ENCODE peak calls at places on chromosomes 16 and 17, in seven cellular contexts. L, K, H, G, W, O and M are unnamed samples.

GRCh38 chr16:26765087-26765486 is 301.6 kb upstream of the C16orf82 start:
- DNase-seq in O (no peak), G (no peak), H (no peak), W (no peak), K (no peak), L (no peak), M (no peak)

GRCh38 chr16:87918866-87919680 is 17.3 kb downstream of the CA5A start:
- DNase-seq in W (no peak), G (peak; percentile 61), K (no peak), L (no peak), O (no peak), H (no peak), M (no peak)

GRCh38 chr17:47896672-47897490 is 845 bp downstream of the SP2 start:
- DNase-seq in K (no peak), G (no peak), L (no peak), O (no peak), H (no peak), W (no peak), M (no peak)

GRCh38 chr17:69874220-69874670 is 200.8 kb upstream of the KCNJ16 start:
- DNase-seq in H (no peak), O (no peak), W (no peak), G (no peak), L (no peak), K (no peak), M (peak; percentile 52)

GRCh38 chr17:37671028-37671812 is 28.0 kb upstream of the DDX52 start:
- DNase-seq in L (no peak), G (no peak), H (no peak), W (peak; percentile 73), O (no peak), K (no peak), M (no peak)

GRCh38 chr16:31451681-31452351 is 7.5 kb upstream of the ARMC5 start:
- DNase-seq in W (peak; percentile 56), L (no peak), G (no peak), O (no peak), H (no peak), K (no peak), M (no peak)

GRCh38 chr17:14552311-14552710 is 251.4 kb downstream of the HS3ST3B1 start:
- DNase-seq in W (no peak), G (no peak), K (no peak), H (no peak), L (no peak), O (no peak), M (no peak)

GRCh38 chr17:77419547-77420475 is 279.0 kb downstream of the SEC14L1 start:
- DNase-seq in K (no peak), G (no peak), W (peak; percentile 50), H (no peak), L (no peak), O (no peak), M (no peak)

GRCh38 chr17:40218740-40219072 is 398 bp upstream of the WIPF2 start:
- DNase-seq in L (peak; percentile 68), W (peak; percentile 74), O (no peak), K (peak; percentile 89), G (peak; percentile 62), H (peak; percentile 49), M (peak; percentile 39)

GRCh38 chr17:74702132-74702876 is 10.4 kb downstream of the CD300LF start:
- DNase-seq in O (no peak), G (no peak), H (no peak), K (no peak), W (no peak), L (no peak), M (no peak)

GRCh38 chr16:30470632-30471007 is 1.9 kb upstream of the ITGAL start:
- DNase-seq in W (no peak), H (no peak), O (no peak), K (no peak), L (no peak), G (no peak), M (no peak)

GRCh38 chr17:4086041-4086483 is 56.8 kb downstream of the ZZEF1 start:
- DNase-seq in L (no peak), W (no peak), O (no peak), H (no peak), G (no peak), K (peak; percentile 47), M (no peak)

GRCh38 chr17:68515238-68515637 is 3.0 kb downstream of the PRKAR1A start:
- DNase-seq in H (no peak), W (no peak), O (no peak), G (no peak), L (no peak), K (no peak), M (no peak)

GRCh38 chr17:80786470-80786869 is 205.2 kb upstream of the CHMP6 start:
- DNase-seq in L (no peak), K (no peak), W (peak; percentile 88), O (no peak), H (no peak), G (no peak), M (peak; percentile 36)

GRCh38 chr17:21127508-21128077 is 829 bp downstream of the DHRS7B start:
- DNase-seq in L (no peak), G (no peak), O (no peak), H (no peak), K (no peak), W (no peak), M (no peak)

GRCh38 chr17:56897646-56898424 is 16.0 kb downstream of the TRIM25 start:
- DNase-seq in W (no peak), H (no peak), O (no peak), L (no peak), K (no peak), G (no peak), M (no peak)

GRCh38 chr17:6853764-6854442 is 22.4 kb upstream of the TEKT1 start:
- DNase-seq in W (no peak), K (peak; percentile 19), H (no peak), O (no peak), G (no peak), L (no peak), M (no peak)

GRCh38 chr16:79334127-79334526 is 266.4 kb downstream of the MAF start:
- DNase-seq in O (no peak), G (no peak), H (no peak), L (no peak), K (no peak), W (no peak), M (no peak)

GRCh38 chr16:51666821-51667220 is 515.8 kb upstream of the SALL1 start:
- DNase-seq in L (no peak), O (no peak), G (no peak), W (no peak), H (no peak), K (no peak), M (no peak)

GRCh38 chr17:60941028-60941427 is 263.4 kb downstream of the BCAS3 start:
- DNase-seq in O (no peak), L (no peak), G (peak; percentile 59), K (peak; percentile 1), H (peak; percentile 33), W (no peak), M (peak; percentile 94)

GRCh38 chr17:12928736-12929135 is 89.1 kb downstream of the ELAC2 start:
- DNase-seq in G (no peak), L (no peak), W (no peak), O (no peak), H (no peak), K (no peak), M (no peak)

GRCh38 chr16:54886078-54886477 is 44.6 kb upstream of the IRX5 start:
- DNase-seq in L (no peak), H (no peak), K (no peak), G (no peak), W (no peak), O (no peak), M (no peak)

GRCh38 chr17:418421-418751 is 65.8 kb upstream of the RPH3AL start:
- DNase-seq in L (no peak), H (no peak), K (no peak), G (no peak), O (no peak), W (no peak), M (no peak)

GRCh38 chr17:5044630-5045029 is 9.4 kb upstream of the SLC52A1 start:
- DNase-seq in G (no peak), K (no peak), W (no peak), L (no peak), O (no peak), H (no peak), M (no peak)

GRCh38 chr16:17471745-17472075 is 950 bp upstream of the XYLT1 start:
- DNase-seq in O (no peak), H (no peak), G (no peak), W (no peak), K (no peak), L (no peak), M (no peak)

GRCh38 chr16:84294196-84295142 is at the start of gene WFDC1:
- DNase-seq in G (no peak), K (no peak), W (no peak), L (no peak), O (no peak), H (no peak), M (no peak)

GRCh38 chr17:42767512-42767911 is 5.7 kb upstream of the VPS25 start:
- DNase-seq in K (no peak), W (no peak), O (no peak), G (no peak), H (no peak), L (no peak), M (no peak)

GRCh38 chr16:2787406-2787805 is at the start of gene PRSS33:
- DNase-seq in O (no peak), G (no peak), W (no peak), L (no peak), K (no peak), H (no peak), M (no peak)

GRCh38 chr17:74457146-74457819 is 9.2 kb upstream of the CD300A start:
- DNase-seq in G (peak; percentile 88), L (no peak), K (peak; percentile 71), O (peak; percentile 82), W (peak; percentile 76), H (peak; percentile 30), M (peak; percentile 1)